ENCODE peak calls at places on chromosome 1, in four cellular contexts. Y, M, T and G are unnamed samples.

GRCh38 chr1:59083946-59084865 is 212.7 kb upstream of the FGGY start:
- DNase-seq in Y (no peak), M (peak; percentile 41), T (no peak), G (peak; percentile 67)

GRCh38 chr1:240976685-240977084 is 364.7 kb upstream of the GREM2 start:
- DNase-seq in Y (no peak), M (no peak), T (no peak), G (no peak)

GRCh38 chr1:77412794-77413530 is 131.1 kb downstream of the AK5 start:
- DNase-seq in Y (no peak), M (no peak), T (no peak), G (no peak)

GRCh38 chr1:220927442-220927841 is 48.2 kb downstream of the HLX start:
- DNase-seq in Y (peak; percentile 36), M (no peak), T (no peak), G (no peak)

GRCh38 chr1:31624354-31625179 is 7.1 kb downstream of the HCRTR1 start:
- DNase-seq in Y (no peak), M (no peak), T (no peak), G (no peak)

GRCh38 chr1:38724160-38725131 is 135.1 kb downstream of the RRAGC start:
- DNase-seq in Y (no peak), M (no peak), T (no peak), G (peak; percentile 67)

GRCh38 chr1:231206856-231207255 is 34.2 kb upstream of the GNPAT start:
- DNase-seq in Y (peak; percentile 43), M (no peak), T (no peak), G (no peak)

GRCh38 chr1:20476260-20477038 is 9.6 kb downstream of the CAMK2N1 start:
- DNase-seq in Y (peak; percentile 73), M (no peak), T (no peak), G (no peak)

GRCh38 chr1:31297273-31298247 is 728 bp downstream of the ZCCHC17 start:
- DNase-seq in Y (peak; percentile 40), M (peak; percentile 37), T (no peak), G (peak; percentile 61)

GRCh38 chr1:109083923-109084322 is 6.6 kb upstream of the TMEM167B start:
- DNase-seq in Y (no peak), M (no peak), T (no peak), G (no peak)

GRCh38 chr1:202230939-202231645 is 37.5 kb downstream of the LGR6 start:
- DNase-seq in Y (no peak), M (no peak), T (no peak), G (no peak)

GRCh38 chr1:180482425-180483275 is 19.7 kb downstream of the ACBD6 start:
- DNase-seq in Y (peak; percentile 53), M (peak; percentile 67), T (no peak), G (peak; percentile 71)

GRCh38 chr1:208146650-208147049 is 97.5 kb downstream of the PLXNA2 start:
- DNase-seq in Y (no peak), M (no peak), T (no peak), G (no peak)

GRCh38 chr1:19309123-19309813 is 2.7 kb downstream of the AKR7A2 start:
- DNase-seq in Y (no peak), M (peak; percentile 93), T (no peak), G (no peak)

GRCh38 chr1:19308509-19308907 is 3.4 kb downstream of the AKR7A2 start:
- DNase-seq in Y (no peak), M (no peak), T (no peak), G (no peak)

GRCh38 chr1:19307804-19308508 is 4.0 kb downstream of the AKR7A2 start:
- DNase-seq in Y (no peak), M (no peak), T (no peak), G (no peak)

GRCh38 chr1:19305880-19306279 is 6.1 kb downstream of the AKR7A2 start:
- DNase-seq in Y (no peak), M (no peak), T (no peak), G (no peak)

GRCh38 chr1:19306941-19307340 is 5.0 kb downstream of the AKR7A2 start:
- DNase-seq in Y (no peak), M (no peak), T (no peak), G (no peak)
- TF ChIP-seq FOS in Y (no peak), M (no peak), T (no peak), G (no peak)

DNA sequence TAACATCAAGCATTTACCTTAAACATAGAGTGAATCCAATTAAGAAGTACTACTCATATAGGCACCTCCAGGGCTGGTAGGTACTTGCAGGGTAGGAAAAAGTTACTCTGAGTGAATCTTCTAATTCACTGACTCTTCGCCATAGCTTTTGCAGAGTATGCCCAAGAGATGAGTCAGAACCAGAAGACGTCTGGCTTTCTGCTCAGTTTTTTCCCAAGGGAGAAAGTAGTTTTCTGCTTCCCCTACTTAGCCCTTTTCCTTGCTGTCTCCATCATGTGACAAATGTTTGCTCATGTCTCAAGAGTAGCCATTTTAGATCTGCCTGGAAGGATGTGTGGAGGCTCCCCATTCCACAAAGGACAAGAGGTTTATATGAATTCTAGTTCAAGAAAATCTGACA is 98.7 kb downstream of the ASH1L start:
- DNase-seq in Y (no peak), M (peak; percentile 91), T (peak; percentile 8), G (no peak)
- H3K4me1 ChIP-seq in Y (no peaks in the 10 kb centered on the region), M (peaks cover 3% of the 10 kb centered on the region), T (peaks cover 9% of the 10 kb centered on the region), G (peaks cover 3% of the 10 kb centered on the region)

GRCh38 chr1:169200319-169200718 is 93.8 kb downstream of the ATP1B1 start:
- DNase-seq in Y (no peak), M (no peak), T (no peak), G (no peak)

GRCh38 chr1:169193191-169193850 is 86.8 kb downstream of the ATP1B1 start:
- DNase-seq in Y (peak; percentile 57), M (peak; percentile 17), T (no peak), G (peak; percentile 36)

GRCh38 chr1:169201084-169201619 is 94.7 kb downstream of the ATP1B1 start:
- DNase-seq in Y (no peak), M (peak; percentile 69), T (no peak), G (no peak)

GRCh38 chr1:169196566-169196965 is 90.1 kb downstream of the ATP1B1 start:
- DNase-seq in Y (no peak), M (peak; percentile 12), T (no peak), G (no peak)
- TF ChIP-seq FOS in Y (no peak), M (no peak), T (no peak), G (no peak)

GRCh38 chr1:155085504-155086181 is 7.0 kb downstream of the EFNA3 start:
- DNase-seq in Y (peak; percentile 59), M (peak; percentile 21), T (no peak), G (no peak)
- H3K4me1 ChIP-seq in Y (peaks cover 54% of the 10 kb centered on the region), M (peaks cover 5% of the 10 kb centered on the region), T (peaks cover 30% of the 10 kb centered on the region), G (peaks cover 12% of the 10 kb centered on the region)